ENCODE peak calls at places on chromosome X, in six cellular contexts. W is foreskin fibroblast, E is BJ, P is fibroblast of the aortic adventitia, F is brain microvascular endothelial cell, I is astrocyte of the cerebellum. J is an unnamed sample.

GRCh38 chrX:10401239-10401638 is 219.1 kb downstream of the MID1 start:
- DNase-seq in W (no peak), E (no peak), P (no peak), F (no peak), I (no peak), J (no peak)

GRCh38 chrX:143635915-143636314 is at the start of gene SLITRK4:
- DNase-seq in W (no peak), E (no peak), P (no peak), F (no peak), I (no peak), J (no peak)

GRCh38 chrX:149993989-149994388 is 55.7 kb upstream of the EOLA2 start:
- DNase-seq in W (no peak), E (no peak), P (no peak), F (no peak), I (no peak), J (no peak)

GRCh38 chrX:150621652-150622051 is 53.2 kb downstream of the MTM1 start:
- DNase-seq in W (no peak), E (no peak), P (no peak), F (no peak), I (no peak), J (no peak)

GRCh38 chrX:113906168-113906567 is 677.7 kb upstream of the HTR2C start:
- DNase-seq in W (no peak), E (no peak), P (no peak), F (no peak), I (no peak), J (no peak)

GRCh38 chrX:97860206-97860605 is 976.5 kb downstream of the RPA4 start:
- DNase-seq in W (peak), E (no peak), P (no peak), F (no peak), I (peak), J (no peak)

GRCh38 chrX:20530319-20530979 is 263.7 kb upstream of the RPS6KA3 start:
- DNase-seq in W (peak), E (no peak), P (peak), F (peak), I (peak), J (peak)

GRCh38 chrX:154408659-154409221 is 314 bp downstream of the DNASE1L1 start:
- DNase-seq in W (no peak), E (no peak), P (no peak), F (no peak), I (no peak), J (no peak)

GRCh38 chrX:66408507-66408906 is 230.4 kb downstream of the EDA2R start:
- DNase-seq in W (no peak), E (no peak), P (no peak), F (no peak), I (no peak), J (peak)

GRCh38 chrX:136694491-136695087 is 46.6 kb downstream of the CD40LG start:
- DNase-seq in W (peak), E (no peak), P (peak), F (peak), I (peak), J (peak)

GRCh38 chrX:9807355-9808182 is 21.3 kb downstream of the SHROOM2 start:
- DNase-seq in W (no peak), E (no peak), P (no peak), F (no peak), I (no peak), J (no peak)

GRCh38 chrX:20545538-20545937 is 278.8 kb upstream of the RPS6KA3 start:
- DNase-seq in W (no peak), E (no peak), P (peak), F (peak), I (no peak), J (no peak)

GRCh38 chrX:133598596-133599334 is 183.5 kb upstream of the GPC4 start:
- DNase-seq in W (no peak), E (no peak), P (no peak), F (no peak), I (no peak), J (no peak)

GRCh38 chrX:150200820-150201287 is 162.3 kb upstream of the MAMLD1 start:
- DNase-seq in W (peak), E (peak), P (peak), F (peak), I (peak), J (no peak)

GRCh38 chrX:140507982-140508305 is 3.1 kb upstream of the SOX3 start:
- DNase-seq in W (no peak), E (no peak), P (no peak), F (no peak), I (no peak), J (no peak)

GRCh38 chrX:126342859-126343258 is 176.8 kb upstream of the DCAF12L2 start:
- DNase-seq in W (no peak), E (no peak), P (no peak), F (no peak), I (no peak), J (peak)

GRCh38 chrX:105515561-105515960 is 295.1 kb upstream of the TEX13A start:
- DNase-seq in W (no peak), E (no peak), P (no peak), F (no peak), I (no peak), J (no peak)

GRCh38 chrX:14673764-14674163 is 144.4 kb downstream of the GLRA2 start:
- DNase-seq in W (peak), E (peak), P (peak), F (peak), I (peak), J (no peak)

GRCh38 chrX:124736553-124737240 is 390.3 kb downstream of the SH2D1A start:
- DNase-seq in W (no peak), E (no peak), P (no peak), F (no peak), I (no peak), J (no peak)

GRCh38 chrX:47191331-47191730 is 2.3 kb upstream of the UBA1 start:
- DNase-seq in W (peak), E (no peak), P (no peak), F (no peak), I (no peak), J (no peak)

GRCh38 chrX:30230395-30230794 is at the start of gene MAGEB3:
- DNase-seq in W (no peak), E (no peak), P (no peak), F (no peak), I (no peak), J (no peak)

GRCh38 chrX:6693051-6693450 is 158.1 kb upstream of the VCX3A start:
- DNase-seq in W (no peak), E (no peak), P (no peak), F (no peak), I (no peak), J (no peak)

GRCh38 chrX:154382483-154383069 is 3.5 kb downstream of the EMD start:
- DNase-seq in W (no peak), E (no peak), P (peak), F (no peak), I (no peak), J (no peak)

GRCh38 chrX:37434362-37434761 is 85.2 kb downstream of the PRRG1 start:
- DNase-seq in W (no peak), E (no peak), P (no peak), F (no peak), I (no peak), J (no peak)
- TF ChIP-seq CTCF in W (no peak), E (no peak), P (no peak), F (peak), I (no peak), J (peak)

GRCh38 chrX:45850775-45851433 is 650.2 kb upstream of the DIPK2B start:
- DNase-seq in W (peak), E (no peak), P (peak), F (peak), I (no peak), J (no peak)

GRCh38 chrX:45850197-45850774 is 649.6 kb upstream of the DIPK2B start:
- DNase-seq in W (no peak), E (no peak), P (peak), F (no peak), I (no peak), J (no peak)

GRCh38 chrX:45851434-45851991 is 650.8 kb upstream of the DIPK2B start:
- DNase-seq in W (peak), E (no peak), P (no peak), F (no peak), I (no peak), J (no peak)

GRCh38 chrX:45847966-45848365 is 647.3 kb upstream of the DIPK2B start:
- DNase-seq in W (no peak), E (no peak), P (no peak), F (no peak), I (no peak), J (no peak)

GRCh38 chrX:45849261-45849660 is 648.6 kb upstream of the DIPK2B start:
- DNase-seq in W (peak), E (no peak), P (peak), F (peak), I (peak), J (no peak)
- H3K4me3 ChIP-seq in W (peak), E (peak), P (peak), F (peak), I (peak), J (no peak)

DNA sequence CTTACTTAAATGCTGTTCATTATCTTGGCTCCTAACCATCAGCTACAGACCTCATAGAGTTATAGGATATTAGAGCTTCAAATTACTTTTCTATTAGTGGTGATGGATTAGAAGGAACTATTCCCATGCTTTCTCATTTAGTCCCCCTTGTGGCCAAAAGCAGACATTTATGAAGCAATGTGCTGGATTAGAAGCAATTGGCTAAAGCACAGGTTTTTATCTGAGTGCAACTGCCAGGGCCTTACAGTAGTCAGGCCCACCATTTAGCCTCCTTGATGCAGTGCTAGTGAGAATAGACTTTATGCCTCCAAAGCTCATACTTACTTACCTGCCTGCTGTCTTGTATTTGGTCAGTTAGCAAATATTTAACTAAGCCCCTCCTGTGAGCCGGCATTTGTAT is 93.0 kb downstream of the TSPAN7 start:
- DNase-seq in W (peak), E (no peak), P (peak), F (peak), I (peak), J (peak)
- TF ChIP-seq CTCF in W (no peak), E (peak), P (peak), F (peak), I (peak), J (peak)

GRCh38 chrX:123513585-123514278 is 219.1 kb downstream of the THOC2 start:
- DNase-seq in W (no peak), E (no peak), P (no peak), F (no peak), I (no peak), J (no peak)
- H3K4me3 ChIP-seq in W (peak), E (no peak), P (no peak), F (no peak), I (no peak), J (peak)

GRCh38 chrX:13659057-13659456 is 6.1 kb downstream of the TCEANC start:
- DNase-seq in W (peak), E (no peak), P (peak), F (peak), I (no peak), J (no peak)

GRCh38 chrX:13662537-13662841 is 9.5 kb downstream of the TCEANC start:
- DNase-seq in W (peak), E (peak), P (peak), F (no peak), I (no peak), J (no peak)

GRCh38 chrX:13661735-13662536 is 9.0 kb downstream of the TCEANC start:
- DNase-seq in W (no peak), E (no peak), P (no peak), F (no peak), I (no peak), J (no peak)

GRCh38 chrX:13664026-13664425 is 11.1 kb downstream of the TCEANC start:
- DNase-seq in W (no peak), E (no peak), P (no peak), F (no peak), I (no peak), J (no peak)

DNA sequence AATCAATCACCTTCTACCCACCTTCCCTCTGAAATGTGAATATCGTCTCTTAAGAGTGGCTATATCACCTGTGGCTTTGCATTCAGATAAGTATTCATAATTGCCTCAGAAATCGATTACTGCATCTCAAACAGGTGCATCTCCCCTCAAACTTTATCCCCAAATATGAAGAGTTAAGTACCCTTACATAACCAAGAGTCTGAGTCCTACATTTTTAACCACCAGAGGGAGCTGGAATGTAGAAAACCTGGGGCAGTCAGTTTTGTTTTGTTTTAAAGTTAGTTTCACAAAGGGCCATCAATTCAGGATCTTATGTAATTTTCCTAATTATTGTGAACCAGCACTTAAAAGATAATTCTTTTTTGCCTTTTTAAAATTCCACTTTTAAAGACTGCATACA is 5.7 kb downstream of the TCEANC start:
- DNase-seq in W (peak), E (no peak), P (peak), F (peak), I (peak), J (no peak)
- TF ChIP-seq CTCF in W (peak), E (peak), P (peak), F (peak), I (peak), J (peak)

DNA sequence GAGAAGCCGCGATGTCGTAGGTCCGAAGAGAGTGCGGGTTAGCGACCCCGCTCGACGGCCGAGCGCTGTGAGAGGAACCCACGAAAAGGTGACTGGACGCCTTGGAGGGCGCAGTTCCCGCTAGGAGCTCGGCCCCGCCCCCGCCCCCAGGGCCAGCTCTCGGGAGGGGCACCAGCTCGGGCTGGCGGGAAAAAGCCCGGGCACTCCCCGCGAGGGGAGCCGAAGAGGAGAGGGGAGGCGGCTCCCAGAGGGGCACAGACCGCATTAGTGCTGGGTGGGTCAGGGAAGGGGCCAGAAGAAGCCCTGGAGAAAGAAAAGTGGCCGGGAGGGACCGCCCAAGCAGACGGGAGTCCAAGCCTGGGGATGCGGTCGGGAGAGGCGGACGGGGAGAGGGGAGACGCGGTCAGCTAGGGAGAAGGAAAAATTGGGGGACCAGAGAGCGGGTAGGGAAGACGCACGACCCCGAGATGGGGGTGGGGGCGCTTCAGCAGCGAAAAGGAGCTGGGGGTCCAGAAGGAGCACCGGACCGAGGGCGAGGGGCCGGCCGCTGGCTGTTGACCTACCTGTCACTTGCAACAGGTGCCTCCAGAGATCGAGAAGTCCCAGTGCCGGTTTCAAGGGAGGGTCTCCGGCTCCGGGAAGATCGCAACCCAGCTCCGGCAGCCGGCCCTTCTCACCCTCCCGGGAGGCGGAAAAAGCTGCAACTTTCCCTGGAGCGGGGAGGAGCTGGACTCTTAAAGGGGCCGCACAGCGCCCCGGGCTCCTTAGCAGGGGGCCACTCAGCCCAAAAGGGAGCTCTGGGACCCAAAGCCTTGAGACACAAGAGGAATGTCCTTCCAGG is at the start of gene SYTL4:
- DNase-seq in W (peak), E (no peak), P (no peak), F (no peak), I (no peak), J (no peak)
- H3K4me3 ChIP-seq in W (peak), E (peak), P (peak), F (peak), I (peak), J (peak)

DNA sequence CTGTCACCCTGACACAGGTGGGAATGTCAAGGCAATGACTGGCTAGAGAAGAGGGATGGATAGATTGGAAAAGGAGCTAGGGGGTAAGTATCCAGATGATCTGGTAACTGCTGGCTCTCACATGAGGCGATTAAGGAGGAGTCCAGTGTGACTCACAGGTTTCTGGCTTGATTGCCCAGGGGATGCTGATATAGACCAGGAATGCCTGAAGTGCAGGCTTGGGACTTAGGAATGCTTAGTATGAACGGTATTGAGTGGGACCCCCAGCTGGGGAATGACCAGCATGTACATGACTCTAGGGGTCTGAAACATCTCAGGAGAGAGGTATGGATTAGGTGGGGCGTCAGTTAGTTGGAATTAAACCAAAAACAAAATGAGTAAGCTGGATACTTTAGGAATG is 65.8 kb upstream of the PRPS1 start:
- DNase-seq in W (peak), E (no peak), P (peak), F (peak), I (peak), J (no peak)
- TF ChIP-seq CTCF in W (no peak), E (no peak), P (no peak), F (no peak), I (no peak), J (no peak)

DNA sequence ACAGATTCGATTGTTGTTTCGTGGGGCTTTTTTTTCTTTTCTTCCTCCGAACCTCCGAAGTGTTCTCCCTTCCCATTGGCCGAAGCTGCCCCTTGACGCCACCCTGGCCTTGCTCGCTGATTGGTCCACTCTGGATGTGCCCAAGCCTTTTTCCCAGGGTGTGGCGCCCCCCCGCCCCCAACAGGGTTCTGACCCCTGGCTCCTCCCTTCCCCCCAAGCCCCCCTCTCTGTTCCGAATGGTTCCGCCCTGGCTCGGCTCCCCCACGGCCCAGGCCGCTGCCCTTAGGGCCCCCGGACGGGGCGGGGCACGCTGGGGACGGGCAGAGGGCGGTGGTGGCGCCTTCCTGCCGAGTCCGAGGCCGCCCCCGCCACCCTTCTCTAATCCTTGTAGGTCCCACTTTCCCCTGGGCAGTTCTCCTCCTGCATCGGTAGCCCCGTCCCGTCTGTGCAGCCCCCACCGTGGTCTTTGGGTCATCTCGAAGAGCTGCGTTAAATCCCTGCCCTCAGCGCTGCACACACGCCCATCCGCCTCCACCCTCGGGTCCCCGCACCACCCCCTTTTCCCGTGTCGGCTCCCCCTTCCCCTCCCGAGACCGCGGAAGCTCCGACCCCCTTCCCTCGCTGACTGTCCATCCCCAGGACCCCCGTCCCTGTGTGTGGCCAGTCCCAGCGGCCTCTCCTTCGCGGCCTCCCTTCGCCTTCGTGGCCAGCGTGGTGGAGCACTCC is 25.6 kb downstream of the UTP14A start:
- DNase-seq in W (peak), E (peak), P (peak), F (peak), I (peak), J (peak)
- H3K4me3 ChIP-seq in W (peak), E (peak), P (peak), F (peak), I (peak), J (peak)

DNA sequence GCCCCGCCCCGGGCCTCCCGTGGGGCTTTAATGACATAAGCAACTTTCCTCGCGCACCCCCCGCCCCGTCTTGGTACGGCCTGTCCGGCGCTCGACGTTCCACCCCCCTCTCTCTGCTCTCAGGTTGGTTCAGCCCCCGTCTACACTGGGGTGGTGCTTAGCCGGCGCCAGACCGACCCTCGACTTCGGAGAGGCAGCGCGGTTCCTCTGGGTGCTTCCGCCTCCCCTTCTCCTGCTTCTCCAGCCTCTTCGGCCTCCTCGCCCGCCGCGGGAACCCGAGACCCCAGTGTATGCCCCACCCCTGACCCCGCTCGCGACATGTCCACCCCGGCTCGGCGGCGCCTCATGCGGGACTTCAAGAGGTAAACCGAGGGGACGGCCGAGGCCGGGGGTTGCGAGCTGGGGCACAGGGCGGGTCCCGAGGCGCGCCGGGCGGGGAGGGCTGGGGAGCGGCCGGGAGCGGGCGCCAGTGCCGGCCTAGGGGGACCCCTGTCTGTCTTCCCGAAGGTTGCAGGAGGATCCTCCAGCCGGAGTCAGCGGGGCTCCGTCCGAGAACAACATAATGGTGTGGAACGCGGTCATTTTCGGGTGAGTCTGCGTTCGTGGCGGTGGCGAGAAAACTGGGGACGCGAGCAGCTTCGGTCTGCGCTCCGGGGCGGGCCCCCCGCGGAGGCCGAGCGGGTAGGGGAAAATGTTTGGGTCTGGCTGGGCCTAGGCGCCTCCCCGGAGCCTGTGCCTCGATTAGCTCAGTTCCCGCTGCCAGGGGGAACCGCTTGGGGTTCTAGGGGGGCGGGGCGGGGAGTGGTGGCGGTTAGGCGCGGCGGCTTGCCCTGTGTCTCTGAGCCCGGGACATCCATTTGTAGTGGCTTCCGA is at the start of gene UBE2A:
- DNase-seq in W (peak), E (peak), P (peak), F (peak), I (peak), J (peak)
- TF ChIP-seq CTCF in W (peak), E (peak), P (peak), F (peak), I (peak), J (peak)

GRCh38 chrX:120753413-120754251 is 122.0 kb downstream of the CT47B1 start:
- DNase-seq in W (no peak), E (no peak), P (no peak), F (no peak), I (no peak), J (no peak)
- H3K4me3 ChIP-seq in W (no peak), E (no peak), P (no peak), F (no peak), I (no peak), J (no peak)